ENCODE peak calls at places on chromosome 19, in four cellular contexts. One of them, this sample, is unnamed.

GRCh38 chr19:33175886-33176669 is 18.1 kb upstream of the LRP3 start:
- DNase-seq in neural crest cell: no peak
- DNase-seq in fibroblast of lung: peak; percentile 44
- DNase-seq in CD8-positive, alpha-beta T cell: peak; percentile 30
- DNase-seq in this sample: no peak

GRCh38 chr19:31838163-31838798 is 489.0 kb upstream of the TSHZ3 start:
- DNase-seq in neural crest cell: no peak
- DNase-seq in CD8-positive, alpha-beta T cell: no peak
- DNase-seq in fibroblast of lung: peak; percentile 7
- DNase-seq in this sample: no peak

GRCh38 chr19:6443986-6444385 is 10.4 kb upstream of the SLC25A41 start:
- DNase-seq in fibroblast of lung: no peak
- DNase-seq in neural crest cell: no peak
- DNase-seq in CD8-positive, alpha-beta T cell: no peak
- DNase-seq in this sample: no peak

GRCh38 chr19:55300821-55301458 is 17.1 kb downstream of the BRSK1 start:
- DNase-seq in neural crest cell: no peak
- DNase-seq in CD8-positive, alpha-beta T cell: no peak
- DNase-seq in fibroblast of lung: no peak
- DNase-seq in this sample: no peak

GRCh38 chr19:3670796-3671679 is 29.2 kb downstream of the PIP5K1C start:
- DNase-seq in CD8-positive, alpha-beta T cell: no peak
- DNase-seq in fibroblast of lung: peak; percentile 70
- DNase-seq in neural crest cell: no peak
- DNase-seq in this sample: no peak

GRCh38 chr19:5561559-5561958 is 6.2 kb downstream of the TINCR start:
- DNase-seq in neural crest cell: no peak
- DNase-seq in CD8-positive, alpha-beta T cell: no peak
- DNase-seq in fibroblast of lung: no peak
- DNase-seq in this sample: no peak

GRCh38 chr19:54708781-54709180 is 15.5 kb upstream of the KIR3DL3 start:
- DNase-seq in CD8-positive, alpha-beta T cell: no peak
- DNase-seq in fibroblast of lung: no peak
- DNase-seq in neural crest cell: no peak
- DNase-seq in this sample: no peak

GRCh38 chr19:52991021-52991420 is 22.7 kb upstream of the ERVV-1 start:
- DNase-seq in fibroblast of lung: no peak
- DNase-seq in CD8-positive, alpha-beta T cell: no peak
- DNase-seq in neural crest cell: no peak
- DNase-seq in this sample: no peak

GRCh38 chr19:28990522-28990921 is 222.4 kb downstream of the UQCRFS1 start:
- DNase-seq in fibroblast of lung: no peak
- DNase-seq in neural crest cell: no peak
- DNase-seq in CD8-positive, alpha-beta T cell: no peak
- DNase-seq in this sample: no peak

GRCh38 chr19:43439183-43440063 is 24.7 kb downstream of the TEX101 start:
- DNase-seq in neural crest cell: no peak
- DNase-seq in CD8-positive, alpha-beta T cell: peak; percentile 70
- DNase-seq in fibroblast of lung: peak; percentile 19
- DNase-seq in this sample: no peak

GRCh38 chr19:28426110-28426901 is 786.6 kb downstream of the UQCRFS1 start:
- DNase-seq in fibroblast of lung: no peak
- DNase-seq in neural crest cell: no peak
- DNase-seq in CD8-positive, alpha-beta T cell: no peak
- DNase-seq in this sample: no peak

GRCh38 chr19:4568884-4569283 is 9.4 kb upstream of the SEMA6B start:
- DNase-seq in CD8-positive, alpha-beta T cell: no peak
- DNase-seq in fibroblast of lung: no peak
- DNase-seq in neural crest cell: no peak
- DNase-seq in this sample: no peak

GRCh38 chr19:19552811-19553210 is 14.7 kb downstream of the CILP2 start:
- DNase-seq in CD8-positive, alpha-beta T cell: no peak
- DNase-seq in neural crest cell: peak; percentile 63
- DNase-seq in fibroblast of lung: peak; percentile 29
- DNase-seq in this sample: no peak

GRCh38 chr19:42519108-42519507 is 9.2 kb downstream of the CEACAM1 start:
- DNase-seq in fibroblast of lung: no peak
- DNase-seq in CD8-positive, alpha-beta T cell: no peak
- DNase-seq in neural crest cell: no peak
- DNase-seq in this sample: peak; percentile 27

GRCh38 chr19:32818536-32818935 is 51.0 kb downstream of the SLC7A9 start:
- DNase-seq in fibroblast of lung: no peak
- DNase-seq in neural crest cell: no peak
- DNase-seq in CD8-positive, alpha-beta T cell: no peak
- DNase-seq in this sample: no peak

GRCh38 chr19:55369651-55370304 is 485 bp downstream of the IL11 start:
- DNase-seq in neural crest cell: peak; percentile 55
- DNase-seq in CD8-positive, alpha-beta T cell: peak; percentile 37
- DNase-seq in fibroblast of lung: peak; percentile 79
- DNase-seq in this sample: no peak

GRCh38 chr19:56508282-56508778 is 675 bp downstream of the ZNF471 start:
- DNase-seq in neural crest cell: no peak
- DNase-seq in fibroblast of lung: no peak
- DNase-seq in CD8-positive, alpha-beta T cell: no peak
- DNase-seq in this sample: no peak

GRCh38 chr19:39941615-39942507 is 7.4 kb upstream of the FCGBP start:
- DNase-seq in CD8-positive, alpha-beta T cell: peak; percentile 73
- DNase-seq in fibroblast of lung: peak; percentile 34
- DNase-seq in neural crest cell: no peak
- DNase-seq in this sample: no peak

GRCh38 chr19:11105014-11105636 is 15.9 kb downstream of the LDLR start:
- DNase-seq in fibroblast of lung: no peak
- DNase-seq in neural crest cell: no peak
- DNase-seq in CD8-positive, alpha-beta T cell: no peak
- DNase-seq in this sample: no peak

GRCh38 chr19:494171-495046 is 1.9 kb upstream of the MADCAM1 start:
- DNase-seq in neural crest cell: no peak
- DNase-seq in fibroblast of lung: no peak
- DNase-seq in CD8-positive, alpha-beta T cell: no peak
- DNase-seq in this sample: no peak

GRCh38 chr19:46067691-46068090 is 26.9 kb upstream of the IGFL4 start:
- DNase-seq in neural crest cell: no peak
- DNase-seq in CD8-positive, alpha-beta T cell: no peak
- DNase-seq in fibroblast of lung: no peak
- DNase-seq in this sample: no peak

GRCh38 chr19:29667941-29668340 is 2.7 kb downstream of the PLEKHF1 start:
- DNase-seq in CD8-positive, alpha-beta T cell: peak; percentile 85
- DNase-seq in neural crest cell: no peak
- DNase-seq in fibroblast of lung: no peak
- DNase-seq in this sample: no peak

GRCh38 chr19:7617735-7618134 is 11.6 kb downstream of the XAB2 start:
- DNase-seq in neural crest cell: no peak
- DNase-seq in CD8-positive, alpha-beta T cell: no peak
- DNase-seq in fibroblast of lung: no peak
- DNase-seq in this sample: no peak

GRCh38 chr19:38155453-38155852 is 68.6 kb downstream of the DPF1 start:
- DNase-seq in CD8-positive, alpha-beta T cell: no peak
- DNase-seq in neural crest cell: no peak
- DNase-seq in fibroblast of lung: peak; percentile 20
- DNase-seq in this sample: no peak

GRCh38 chr19:5891938-5892771 is 11.4 kb downstream of the NDUFA11 start:
- DNase-seq in neural crest cell: peak; percentile 63
- DNase-seq in CD8-positive, alpha-beta T cell: no peak
- DNase-seq in fibroblast of lung: peak; percentile 39
- DNase-seq in this sample: no peak

GRCh38 chr19:8148410-8149231 is 771 bp downstream of the FBN3 start:
- DNase-seq in fibroblast of lung: no peak
- DNase-seq in neural crest cell: peak; percentile 27
- DNase-seq in CD8-positive, alpha-beta T cell: no peak
- DNase-seq in this sample: peak; percentile 80

DNA sequence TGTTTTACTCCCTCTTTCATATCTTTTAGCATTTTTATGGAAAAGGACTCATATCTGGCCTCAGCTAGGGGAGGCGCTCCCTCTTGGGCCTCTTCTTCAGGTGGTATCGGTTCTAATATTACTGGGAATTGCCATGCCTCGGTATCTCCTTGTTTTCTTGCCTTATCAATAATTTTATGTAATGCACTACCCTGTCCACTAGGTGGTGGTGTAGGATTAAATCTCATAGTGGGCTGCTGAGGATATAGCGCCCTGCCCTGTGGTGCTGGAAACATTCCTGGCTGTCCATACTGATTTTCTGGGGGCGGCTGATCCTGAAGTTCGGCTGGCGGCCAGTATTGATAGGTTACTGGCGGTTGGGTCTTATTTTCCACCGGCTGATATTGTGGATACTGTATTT is 35.8 kb downstream of the ZNF420 start:
- DNase-seq in fibroblast of lung: no peak
- DNase-seq in CD8-positive, alpha-beta T cell: no peak
- DNase-seq in neural crest cell: no peak
- DNase-seq in this sample: no peak
- TF ChIP-seq CTCF in fibroblast of lung: peak; percentile 8
- TF ChIP-seq CTCF in CD8-positive, alpha-beta T cell: no peak
- TF ChIP-seq CTCF in neural crest cell: peak; percentile 44
- TF ChIP-seq CTCF in this sample: peak; percentile 55

GRCh38 chr19:18396471-18397241 is 766 bp downstream of the LRRC25 start:
- DNase-seq in neural crest cell: no peak
- DNase-seq in CD8-positive, alpha-beta T cell: no peak
- DNase-seq in fibroblast of lung: no peak
- DNase-seq in this sample: no peak

GRCh38 chr19:18406749-18407148 is 9.3 kb upstream of the LRRC25 start:
- DNase-seq in fibroblast of lung: no peak
- DNase-seq in neural crest cell: no peak
- DNase-seq in CD8-positive, alpha-beta T cell: no peak
- DNase-seq in this sample: no peak

GRCh38 chr19:18399008-18399407 is 1.6 kb upstream of the LRRC25 start:
- DNase-seq in fibroblast of lung: peak; percentile 76
- DNase-seq in neural crest cell: no peak
- DNase-seq in CD8-positive, alpha-beta T cell: no peak
- DNase-seq in this sample: no peak

GRCh38 chr19:18397242-18398202 is at the start of gene LRRC25:
- DNase-seq in fibroblast of lung: no peak
- DNase-seq in CD8-positive, alpha-beta T cell: no peak
- DNase-seq in neural crest cell: no peak
- DNase-seq in this sample: no peak

DNA sequence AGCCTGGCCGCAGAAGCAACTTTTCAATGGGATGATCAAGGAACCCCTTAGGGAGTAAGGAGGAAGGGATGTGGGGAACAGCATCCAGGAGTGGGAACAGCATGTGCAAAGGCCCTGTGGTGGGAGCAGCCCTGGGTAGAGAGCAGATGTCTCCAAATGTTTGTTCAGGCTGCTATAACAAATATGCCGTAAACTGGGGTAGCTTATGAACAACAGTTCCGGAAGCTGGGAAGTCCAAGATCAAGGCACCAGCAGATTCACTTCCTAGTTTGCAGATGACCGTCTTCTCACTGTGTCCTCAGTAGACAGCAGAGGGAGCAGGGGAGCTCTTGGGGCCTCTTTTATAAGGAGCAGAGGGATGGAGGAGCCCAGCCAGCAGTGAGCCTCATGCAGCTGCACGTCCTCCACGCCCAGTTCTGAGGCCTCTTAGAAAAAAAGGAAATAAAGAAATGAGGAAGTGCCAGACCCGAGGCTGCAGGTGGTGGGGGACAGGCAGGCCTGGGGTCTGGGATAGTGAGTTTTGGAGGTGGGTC is 4.2 kb upstream of the LRRC25 start:
- DNase-seq in CD8-positive, alpha-beta T cell: no peak
- DNase-seq in neural crest cell: no peak
- DNase-seq in fibroblast of lung: peak; percentile 49
- DNase-seq in this sample: no peak
- TF ChIP-seq CTCF in CD8-positive, alpha-beta T cell: no peak
- TF ChIP-seq CTCF in neural crest cell: peak; percentile 54
- TF ChIP-seq CTCF in fibroblast of lung: peak; percentile 44
- TF ChIP-seq CTCF in this sample: peak; percentile 59

GRCh38 chr19:12750851-12751250 is 740 bp upstream of the BEST2 start:
- DNase-seq in fibroblast of lung: peak; percentile 49
- DNase-seq in CD8-positive, alpha-beta T cell: no peak
- DNase-seq in neural crest cell: no peak
- DNase-seq in this sample: no peak
- TF ChIP-seq CTCF in fibroblast of lung: no peak
- TF ChIP-seq CTCF in CD8-positive, alpha-beta T cell: no peak
- TF ChIP-seq CTCF in neural crest cell: no peak
- TF ChIP-seq CTCF in this sample: no peak

DNA sequence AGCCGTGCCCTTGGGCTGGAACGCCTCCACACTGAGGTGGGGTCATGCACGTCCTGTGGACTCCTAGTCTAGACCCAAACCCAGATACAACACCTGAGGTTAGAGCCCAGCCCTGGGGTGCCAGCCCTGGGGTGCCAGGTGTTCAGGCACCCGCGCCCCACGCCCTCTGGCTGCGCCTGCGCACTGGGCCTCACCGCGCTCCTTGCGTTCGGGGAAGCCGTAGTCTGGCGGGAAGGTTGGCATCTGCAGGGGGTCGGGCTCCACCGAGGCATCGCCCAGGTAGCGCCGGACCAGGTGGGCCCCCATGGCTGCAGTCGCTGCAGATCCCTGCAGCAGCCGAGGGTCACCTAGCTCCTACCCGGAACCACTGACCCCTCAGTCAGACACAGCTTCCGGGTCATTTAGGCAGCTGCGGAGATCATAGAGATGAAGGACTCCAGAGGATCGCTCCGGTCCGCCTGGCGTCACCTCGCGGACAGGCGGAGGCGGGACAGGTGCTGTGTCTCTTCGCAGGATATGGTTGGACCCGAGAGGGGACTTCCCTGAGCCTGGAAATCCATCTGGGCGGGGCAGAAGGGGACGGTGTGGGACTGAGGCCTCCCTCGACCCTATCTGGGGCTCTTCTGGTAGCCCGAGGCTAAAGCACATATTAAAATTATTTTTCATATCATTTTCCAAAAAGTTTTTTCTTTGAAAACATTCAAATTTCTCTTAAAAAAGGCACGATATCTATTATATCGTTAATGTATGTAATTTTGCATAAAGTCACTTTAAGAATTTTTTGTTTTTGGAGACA is at the start of gene NDUFB7:
- DNase-seq in fibroblast of lung: peak; percentile 94
- DNase-seq in CD8-positive, alpha-beta T cell: peak; percentile 92
- DNase-seq in neural crest cell: peak; percentile 77
- DNase-seq in this sample: peak; percentile 89
- TF ChIP-seq CTCF in fibroblast of lung: peak; percentile 51
- TF ChIP-seq CTCF in CD8-positive, alpha-beta T cell: peak; percentile 65
- TF ChIP-seq CTCF in neural crest cell: peak; percentile 77
- TF ChIP-seq CTCF in this sample: peak; percentile 77

GRCh38 chr19:50206191-50206590 is 2.8 kb downstream of the MYH14 start:
- DNase-seq in CD8-positive, alpha-beta T cell: no peak
- DNase-seq in fibroblast of lung: no peak
- DNase-seq in neural crest cell: no peak
- DNase-seq in this sample: no peak
- TF ChIP-seq CTCF in CD8-positive, alpha-beta T cell: no peak
- TF ChIP-seq CTCF in fibroblast of lung: no peak
- TF ChIP-seq CTCF in neural crest cell: no peak
- TF ChIP-seq CTCF in this sample: no peak

DNA sequence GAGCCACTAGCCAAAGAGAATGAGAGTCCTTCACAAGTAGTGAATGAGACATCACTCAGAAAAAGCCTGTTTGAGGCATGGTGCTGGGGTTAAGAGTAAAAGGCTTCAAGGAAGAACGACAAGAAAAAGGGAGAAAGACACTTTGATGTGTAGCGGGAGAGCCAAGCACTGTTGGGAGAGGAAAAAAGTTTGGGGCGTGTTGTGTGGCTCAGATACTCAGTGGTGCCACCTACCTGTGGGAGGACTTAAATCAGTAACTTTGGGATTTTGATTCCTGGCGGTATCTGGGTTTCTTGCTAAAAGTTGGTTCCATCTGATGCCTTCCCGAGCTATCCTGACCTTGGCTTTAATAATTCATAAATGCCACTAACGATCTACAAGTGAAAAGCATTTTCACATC is 12.3 kb downstream of the ELSPBP1 start:
- DNase-seq in CD8-positive, alpha-beta T cell: no peak
- DNase-seq in fibroblast of lung: no peak
- DNase-seq in neural crest cell: no peak
- DNase-seq in this sample: no peak
- TF ChIP-seq CTCF in CD8-positive, alpha-beta T cell: no peak
- TF ChIP-seq CTCF in fibroblast of lung: no peak
- TF ChIP-seq CTCF in neural crest cell: peak; percentile 40
- TF ChIP-seq CTCF in this sample: peak; percentile 52

This sample was measured in type B pancreatic cell.